ENCODE peak calls at places on chromosome 10, in eight cellular contexts. R is heart right ventricle; W is uterus; T is thyroid gland; H is CD8-positive, alpha-beta T cell; F is keratinocyte; I is GM23338; X is esophagus squamous epithelium. G is an unnamed sample.

GRCh38 chr10:72272689-72273409 is 875 bp upstream of the DDIT4 start:
- DNase-seq in W (peak; percentile 92), X (peak; percentile 57), R (peak; percentile 89), F (no peak), T (peak; percentile 94), I (peak; percentile 97), H (peak; percentile 39), G (peak; percentile 89)

GRCh38 chr10:81831060-81831459 is 43.9 kb upstream of the NRG3 start:
- DNase-seq in I (no peak), X (no peak), W (no peak), F (no peak), H (no peak), T (no peak), R (no peak), G (no peak)

GRCh38 chr10:79052311-79053080 is 16.3 kb upstream of the ZMIZ1 start:
- DNase-seq in F (no peak), R (no peak), I (peak; percentile 76), H (no peak), W (peak; percentile 8), X (no peak), T (peak; percentile 65), G (no peak)

GRCh38 chr10:95758351-95759025 is 2.5 kb downstream of the ENTPD1 start:
- DNase-seq in X (no peak), H (no peak), W (no peak), F (no peak), R (no peak), T (no peak), I (no peak), G (no peak)

GRCh38 chr10:107056160-107056559 is 108.3 kb downstream of the SORCS1 start:
- DNase-seq in T (no peak), F (no peak), I (no peak), R (no peak), W (no peak), H (no peak), X (no peak), G (no peak)

GRCh38 chr10:131077724-131078123 is 233.8 kb downstream of the TCERG1L start:
- DNase-seq in T (no peak), W (no peak), R (no peak), X (no peak), I (no peak), F (no peak), H (no peak), G (no peak)

GRCh38 chr10:125186431-125187170 is 26.2 kb upstream of the CTBP2 start:
- DNase-seq in R (no peak), W (no peak), X (no peak), H (no peak), T (no peak), F (no peak), I (no peak), G (no peak)

GRCh38 chr10:90912854-90913479 is 7.9 kb downstream of the ANKRD1 start:
- DNase-seq in W (no peak), F (no peak), X (no peak), R (no peak), I (no peak), T (no peak), H (no peak), G (no peak)

GRCh38 chr10:104146871-104147270 is 24.9 kb downstream of the SFR1 start:
- DNase-seq in I (peak; percentile 28), F (no peak), R (no peak), X (no peak), H (no peak), W (no peak), T (no peak), G (no peak)

GRCh38 chr10:60021324-60021723 is 115.0 kb upstream of the CCDC6 start:
- DNase-seq in H (no peak), I (no peak), R (no peak), W (no peak), F (no peak), T (no peak), X (no peak), G (no peak)

GRCh38 chr10:23314835-23315239 is 29.8 kb downstream of the C10orf67 start:
- DNase-seq in R (peak; percentile 72), I (peak; percentile 83), X (no peak), F (peak; percentile 75), T (peak; percentile 55), H (peak; percentile 66), W (no peak), G (no peak)

GRCh38 chr10:43885842-43886241 is 237.2 kb upstream of the ZNF32 start:
- DNase-seq in T (no peak), H (no peak), X (no peak), R (no peak), W (no peak), I (peak; percentile 65), F (no peak), G (no peak)

GRCh38 chr10:35307297-35307696 is 29.0 kb upstream of the CCNY start:
- DNase-seq in H (no peak), T (no peak), I (no peak), W (no peak), X (no peak), R (no peak), F (peak; percentile 48), G (no peak)

GRCh38 chr10:74056081-74056818 is 58.3 kb downstream of the VCL start:
- DNase-seq in H (no peak), R (no peak), I (no peak), W (no peak), X (no peak), F (no peak), T (no peak), G (no peak)

GRCh38 chr10:60446855-60447254 is 57.2 kb upstream of the ANK3 start:
- DNase-seq in X (no peak), H (no peak), W (no peak), F (no peak), R (no peak), T (peak; percentile 49), I (no peak), G (no peak)

GRCh38 chr10:26837139-26837538 is 23.6 kb downstream of the ABI1 start:
- DNase-seq in F (no peak), I (no peak), H (no peak), R (no peak), X (no peak), W (no peak), T (no peak), G (no peak)

GRCh38 chr10:121753726-121754476 is 155.7 kb upstream of the FGFR2 start:
- DNase-seq in F (peak; percentile 73), I (peak; percentile 43), W (no peak), X (no peak), T (no peak), R (no peak), H (no peak), G (no peak)

GRCh38 chr10:86732771-86733170 is 23.6 kb upstream of the BMPR1A start:
- DNase-seq in T (no peak), R (no peak), H (no peak), I (no peak), F (no peak), X (no peak), W (no peak), G (no peak)

DNA sequence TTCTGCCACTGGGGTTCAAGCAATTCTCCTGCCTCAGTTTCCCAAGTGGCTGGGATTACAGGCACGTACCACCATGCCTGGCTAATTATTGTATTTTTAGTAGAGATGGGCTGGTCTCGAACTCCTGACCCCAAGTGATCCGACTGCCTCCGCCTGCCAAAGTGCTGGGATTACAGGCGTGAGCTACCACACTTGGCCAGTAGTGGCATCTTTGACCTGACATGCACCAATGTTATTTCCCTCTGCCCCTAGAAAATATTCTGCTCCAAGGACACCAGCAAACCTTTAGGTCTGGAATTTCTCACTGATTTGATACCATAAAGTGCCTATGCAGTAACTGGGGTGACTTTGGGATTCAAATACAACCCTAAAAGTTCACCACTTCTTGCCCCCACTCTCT is 179.4 kb downstream of the ARID5B start:
- DNase-seq in F (no peak), W (no peak), R (no peak), I (peak; percentile 17), H (no peak), T (no peak), X (no peak), G (no peak)
- H3K4me1 ChIP-seq in F (peaks cover 48% of the 10 kb centered on the region), W (peaks cover 17% of the 10 kb centered on the region), R (peaks cover 80% of the 10 kb centered on the region), I (no peaks in the 10 kb centered on the region), H (peaks cover 24% of the 10 kb centered on the region), T (peaks cover 44% of the 10 kb centered on the region), X (peaks cover 41% of the 10 kb centered on the region), G (peaks cover 28% of the 10 kb centered on the region)

GRCh38 chr10:84921701-84922100 is 593.3 kb downstream of the CCSER2 start:
- DNase-seq in R (no peak), W (no peak), I (no peak), F (no peak), T (no peak), H (no peak), X (no peak), G (no peak)

GRCh38 chr10:84925495-84925894 is 597.1 kb downstream of the CCSER2 start:
- DNase-seq in T (no peak), I (no peak), F (no peak), X (no peak), H (no peak), R (no peak), W (no peak), G (no peak)

DNA sequence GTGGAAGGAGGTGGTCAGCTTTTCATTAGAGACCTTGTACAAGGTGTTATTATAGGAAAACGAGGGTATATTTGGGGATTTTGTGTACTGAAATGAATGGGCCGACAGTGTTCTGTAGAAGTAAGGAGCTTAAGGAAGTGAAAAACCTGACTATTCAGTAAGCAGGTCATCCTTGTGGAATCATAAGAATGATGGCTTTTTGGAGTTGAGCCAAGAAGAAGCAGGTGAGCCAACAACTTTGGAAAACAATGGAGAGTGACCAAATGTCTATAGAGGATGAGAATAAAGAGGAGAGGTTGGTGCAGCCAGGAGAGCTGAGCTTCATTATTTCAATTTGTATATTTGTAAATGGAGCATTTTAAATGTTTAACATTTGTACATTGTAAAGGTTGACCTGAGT is 595.7 kb downstream of the CCSER2 start:
- DNase-seq in X (no peak), F (no peak), H (no peak), W (no peak), T (no peak), R (no peak), I (no peak), G (no peak)
- H3K27me3 ChIP-seq in X (no peaks in the 10 kb centered on the region), F (no peaks in the 10 kb centered on the region), H (no peaks in the 10 kb centered on the region), W (no peaks in the 10 kb centered on the region), T (no peaks in the 10 kb centered on the region), R (no peaks in the 10 kb centered on the region), I (no peaks in the 10 kb centered on the region), G (no peaks in the 10 kb centered on the region)

DNA sequence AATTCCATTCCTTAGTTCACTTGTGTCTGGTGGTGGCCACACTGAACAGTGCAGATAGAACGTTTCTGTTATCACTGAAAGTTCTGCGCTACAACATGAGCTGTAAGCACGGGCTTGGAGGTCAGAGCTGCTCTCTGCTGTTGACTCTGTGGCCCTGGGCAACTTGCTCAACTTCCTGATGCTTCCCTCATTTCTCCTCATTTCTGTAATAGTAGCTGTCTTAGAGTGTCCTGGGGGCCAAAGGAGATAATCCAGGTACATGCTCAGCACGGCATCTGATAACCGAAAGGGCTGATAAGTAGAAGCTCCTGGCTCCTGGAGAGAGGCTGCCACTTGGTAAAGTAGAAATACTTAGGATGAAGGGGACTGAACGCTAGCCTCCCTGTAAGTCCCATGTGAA is 92.3 kb upstream of the DUSP5 start:
- DNase-seq in T (no peak), W (no peak), R (no peak), I (no peak), H (no peak), X (no peak), F (no peak), G (no peak)
- H3K4me1 ChIP-seq in T (no peaks in the 10 kb centered on the region), W (no peaks in the 10 kb centered on the region), R (peaks cover 11% of the 10 kb centered on the region), I (peaks cover 8% of the 10 kb centered on the region), H (no peaks in the 10 kb centered on the region), X (peaks cover 16% of the 10 kb centered on the region), F (peaks cover 45% of the 10 kb centered on the region), G (no peaks in the 10 kb centered on the region)

GRCh38 chr10:128694532-128694931 is 568.3 kb upstream of the MKI67 start:
- DNase-seq in T (no peak), W (no peak), R (no peak), I (peak; percentile 21), H (no peak), X (no peak), F (no peak), G (no peak)
- H3K27me3 ChIP-seq in T (no peaks in the 10 kb centered on the region), W (no peaks in the 10 kb centered on the region), R (no peaks in the 10 kb centered on the region), I (no peaks in the 10 kb centered on the region), H (no peaks in the 10 kb centered on the region), X (no peaks in the 10 kb centered on the region), F (no peaks in the 10 kb centered on the region), G (no peaks in the 10 kb centered on the region)

G was measured in ovary.